ENCODE peak calls at places on chromosome 17, in five cellular contexts. C, T, R, G and L are unnamed samples.

GRCh38 chr17:15233022-15233805 is 31.9 kb downstream of the PMP22 start:
- DNase-seq in R (no peak), C (no peak), T (no peak), G (peak; percentile 27), L (peak; percentile 92)

GRCh38 chr17:57442914-57443571 is 186.7 kb downstream of the MSI2 start:
- DNase-seq in T (no peak), C (no peak), G (no peak), R (peak; percentile 82), L (peak; percentile 62)

GRCh38 chr17:42312285-42313130 is 24.2 kb downstream of the STAT5A start:
- DNase-seq in G (peak; percentile 93), R (peak; percentile 92), C (peak; percentile 88), T (peak; percentile 88), L (peak; percentile 87)

GRCh38 chr17:3012926-3013581 is 50.4 kb downstream of the OR1D5 start:
- DNase-seq in C (peak; percentile 56), G (peak; percentile 84), R (peak; percentile 76), T (peak; percentile 57), L (peak; percentile 74)

GRCh38 chr17:5715478-5715877 is 131.2 kb upstream of the NLRP1 start:
- DNase-seq in G (no peak), C (no peak), T (no peak), R (no peak), L (peak; percentile 5)

GRCh38 chr17:21573961-21574610 is 118.2 kb upstream of the KCNJ18 start:
- DNase-seq in G (peak; percentile 81), C (peak; percentile 60), T (peak; percentile 66), R (peak; percentile 90), L (peak; percentile 93)

GRCh38 chr17:34241062-34241461 is 14.0 kb upstream of the CCL2 start:
- DNase-seq in T (no peak), C (no peak), R (peak; percentile 79), G (peak; percentile 34), L (no peak)

GRCh38 chr17:78998311-78999055 is 11.1 kb downstream of the CANT1 start:
- DNase-seq in R (peak; percentile 88), G (peak; percentile 96), C (peak; percentile 16), T (no peak), L (peak; percentile 13)

GRCh38 chr17:31869031-31869430 is 10.0 kb upstream of the COPRS start:
- DNase-seq in T (no peak), G (no peak), R (no peak), C (no peak), L (peak; percentile 39)

GRCh38 chr17:47654991-47655390 is 5.3 kb downstream of the KPNB1 start:
- DNase-seq in C (no peak), R (no peak), T (no peak), G (no peak), L (peak; percentile 37)

GRCh38 chr17:79053251-79053925 is 21.2 kb upstream of the ENGASE start:
- DNase-seq in G (no peak), C (no peak), R (peak; percentile 26), T (no peak), L (peak; percentile 56)

GRCh38 chr17:50542795-50543774 is 3.9 kb upstream of the SPATA20 start:
- DNase-seq in R (no peak), G (no peak), C (no peak), T (peak; percentile 82), L (peak; percentile 63)

GRCh38 chr17:15392326-15392739 is 50.9 kb upstream of the TEKT3 start:
- DNase-seq in C (no peak), G (no peak), T (no peak), R (no peak), L (peak; percentile 98)

GRCh38 chr17:20122236-20122879 is 113.2 kb downstream of the SPECC1 start:
- DNase-seq in T (no peak), C (no peak), R (no peak), G (no peak), L (no peak)

GRCh38 chr17:43660816-43661493 is 767 bp downstream of the MEOX1 start:
- DNase-seq in T (no peak), R (no peak), C (no peak), G (no peak), L (no peak)

GRCh38 chr17:37490638-37491614 is 1.2 kb downstream of the DUSP14 start:
- DNase-seq in C (peak; percentile 74), R (peak; percentile 65), G (no peak), T (no peak), L (peak; percentile 93)

GRCh38 chr17:71208111-71208704 is 912.6 kb upstream of the SOX9 start:
- DNase-seq in T (no peak), G (no peak), C (no peak), R (no peak), L (peak; percentile 91)

GRCh38 chr17:63961355-63962207 is 11.1 kb downstream of the SCN4A start:
- DNase-seq in R (peak; percentile 81), G (peak; percentile 79), C (peak; percentile 44), T (peak; percentile 73), L (peak; percentile 85)

GRCh38 chr17:63477471-63478440 is 895 bp downstream of the ACE start:
- DNase-seq in C (no peak), R (no peak), T (no peak), G (peak; percentile 74), L (peak; percentile 42)

GRCh38 chr17:37742762-37743611 is 1.9 kb downstream of the HNF1B start:
- DNase-seq in R (no peak), C (no peak), T (no peak), G (peak; percentile 47), L (peak; percentile 29)

GRCh38 chr17:4329838-4330237 is 36.6 kb downstream of the UBE2G1 start:
- DNase-seq in T (no peak), G (no peak), C (no peak), R (no peak), L (peak; percentile 98)

GRCh38 chr17:43679911-43680310 is 18.2 kb upstream of the MEOX1 start:
- DNase-seq in R (no peak), G (no peak), T (no peak), C (no peak), L (no peak)

GRCh38 chr17:55140751-55141150 is 124.0 kb upstream of the HLF start:
- DNase-seq in C (no peak), T (no peak), G (no peak), R (no peak), L (no peak)

GRCh38 chr17:1755252-1755992 is 6.4 kb upstream of the SERPINF1 start:
- DNase-seq in G (peak; percentile 85), R (no peak), T (no peak), C (no peak), L (no peak)

GRCh38 chr17:29615048-29615385 is 7.7 kb downstream of the CORO6 start:
- DNase-seq in G (peak; percentile 36), R (peak; percentile 74), C (no peak), T (peak; percentile 79), L (peak; percentile 81)

GRCh38 chr17:36529121-36529520 is 5.5 kb downstream of the MYO19 start:
- DNase-seq in T (no peak), R (no peak), G (no peak), C (no peak), L (peak; percentile 85)

GRCh38 chr17:5225668-5226457 is 8.8 kb downstream of the SCIMP start:
- DNase-seq in T (no peak), C (no peak), R (no peak), G (no peak), L (no peak)

GRCh38 chr17:65190467-65191095 is 53.4 kb downstream of the RGS9 start:
- DNase-seq in C (no peak), T (no peak), R (no peak), G (no peak), L (peak; percentile 55)

GRCh38 chr17:17970699-17971430 is 1.3 kb downstream of the TOM1L2 start:
- DNase-seq in C (no peak), R (no peak), T (no peak), G (no peak), L (peak; percentile 16)

GRCh38 chr17:38657824-38658740 is 16.7 kb downstream of the EPOP start:
- DNase-seq in T (no peak), R (peak; percentile 3), G (no peak), C (no peak), L (no peak)

DNA sequence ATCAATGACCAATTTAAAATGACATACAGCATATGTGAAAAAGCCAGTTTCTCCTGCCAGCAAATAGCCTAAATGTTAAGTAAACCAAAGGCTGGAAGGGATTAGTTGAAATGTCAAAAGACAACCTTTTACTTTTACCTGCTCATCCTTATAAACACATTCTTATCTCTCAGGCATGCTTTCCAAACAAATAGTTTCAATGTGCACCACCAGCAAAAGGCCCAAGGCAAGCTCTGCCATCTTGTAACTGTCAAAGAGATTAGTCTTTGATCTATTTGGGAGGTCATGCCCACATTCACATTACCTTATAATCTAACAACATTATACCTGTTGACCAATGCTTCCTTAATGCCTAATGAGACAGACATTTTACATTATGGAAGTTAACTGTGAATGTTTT is 132.2 kb upstream of the NACA2 start:
- DNase-seq in R (no peak), C (no peak), G (no peak), T (no peak), L (no peak)
- H3K27ac ChIP-seq in R (no peak overlapping the region), C (no peak overlapping the region), G (no peak overlapping the region), T (no peak overlapping the region), L (no peak overlapping the region)

DNA sequence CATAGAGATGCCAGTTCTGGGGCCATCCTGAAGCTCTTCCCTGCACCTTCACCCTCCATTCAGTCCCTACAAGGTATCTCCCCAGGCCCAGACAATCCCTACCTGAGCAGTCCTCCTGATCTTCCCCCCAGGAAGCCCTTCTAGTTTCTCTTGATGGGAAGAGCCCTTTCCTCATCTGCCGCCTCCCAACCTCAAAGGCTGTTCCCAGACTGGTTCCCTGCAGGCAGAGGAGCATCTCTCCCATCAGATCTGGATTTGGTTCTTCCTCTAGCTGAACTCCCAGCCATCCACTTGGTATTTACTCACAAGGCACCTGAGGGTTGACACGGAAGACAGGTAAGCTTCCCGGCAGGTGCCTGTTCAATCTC is 24.6 kb upstream of the PHB1 start:
- DNase-seq in G (no peak), T (no peak), R (no peak), C (no peak), L (no peak)
- H3K27ac ChIP-seq in G (no peak overlapping the region), T (no peak overlapping the region), R (no peak overlapping the region), C (no peak overlapping the region), L (no peak overlapping the region)

DNA sequence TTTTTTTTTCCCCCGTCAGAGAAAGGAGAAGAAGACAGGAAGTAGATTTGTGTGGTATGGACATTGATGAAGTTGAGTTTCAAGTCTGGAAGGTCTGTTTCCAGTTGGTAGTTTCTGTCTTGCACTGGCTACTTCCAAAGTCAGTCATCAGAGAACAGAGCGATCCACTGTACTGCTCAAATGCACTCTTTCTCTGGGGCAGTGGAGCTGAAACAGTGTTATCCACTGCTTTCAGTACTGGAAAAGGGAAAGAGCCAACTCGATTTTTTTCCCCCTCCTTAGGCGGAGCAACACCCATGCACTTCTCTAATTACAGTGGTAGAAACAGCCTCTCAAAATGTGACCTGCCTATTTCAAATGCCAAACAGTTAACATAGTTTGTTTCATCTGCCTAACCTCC is 7.4 kb downstream of the PRKCA start:
- DNase-seq in G (no peak), T (no peak), C (no peak), R (no peak), L (no peak)
- H3K27ac ChIP-seq in G (peak overlapping the region; percentile 6), T (no peak overlapping the region), C (no peak overlapping the region), R (no peak overlapping the region), L (no peak overlapping the region)

GRCh38 chr17:73833779-73834613 is 189.8 kb upstream of the SDK2 start:
- DNase-seq in R (no peak), G (no peak), C (no peak), T (no peak), L (no peak)
- H3K27ac ChIP-seq in R (no peak overlapping the region), G (no peak overlapping the region), C (no peak overlapping the region), T (no peak overlapping the region), L (no peak overlapping the region)